ENCODE peak calls at places on chromosomes 11 and 22, in nine cellular contexts. N, F, L, U, S, X, Y, C and W are unnamed samples.

GRCh38 chr22:44752285-44753188 is at the start of gene ARHGAP8:
- DNase-seq in X (peak), N (no peak), F (peak), L (peak), Y (no peak), C (no peak), U (no peak), S (no peak), W (no peak)

GRCh38 chr22:20650294-20651207 is 123.4 kb upstream of the SERPIND1 start:
- DNase-seq in L (no peak), C (no peak), S (no peak), X (no peak), U (no peak), N (no peak), F (no peak), Y (peak), W (no peak)

GRCh38 chr11:109735139-109735538 is 313.1 kb downstream of the C11orf87 start:
- DNase-seq in F (no peak), U (no peak), L (no peak), X (no peak), C (no peak), S (no peak), Y (no peak), N (no peak), W (no peak)

GRCh38 chr11:94767701-94768601 is at the start of gene AMOTL1:
- DNase-seq in S (peak), C (peak), Y (peak), N (no peak), F (peak), U (peak), L (peak), X (peak), W (peak)

GRCh38 chr11:67642490-67643120 is 3.0 kb upstream of the TBX10 start:
- DNase-seq in X (no peak), F (no peak), S (no peak), N (no peak), C (no peak), U (no peak), L (no peak), Y (no peak), W (no peak)

GRCh38 chr11:88414981-88415391 is 77.5 kb upstream of the CTSC start:
- DNase-seq in N (no peak), X (no peak), S (no peak), Y (peak), F (peak), C (no peak), U (peak), L (no peak), W (no peak)

GRCh38 chr22:40721266-40721665 is 42.0 kb downstream of the MCHR1 start:
- DNase-seq in C (no peak), L (no peak), U (no peak), Y (peak), X (no peak), F (peak), N (no peak), S (peak), W (peak)

GRCh38 chr11:112453601-112454577 is 193.2 kb upstream of the PLET1 start:
- DNase-seq in X (peak), F (peak), U (peak), N (no peak), L (peak), C (no peak), S (peak), Y (peak), W (peak)

GRCh38 chr11:93160808-93161207 is 37.0 kb downstream of the SLC36A4 start:
- DNase-seq in S (no peak), N (no peak), U (no peak), X (no peak), L (no peak), C (no peak), F (peak), Y (no peak), W (no peak)

GRCh38 chr11:445765-446588 is 4.1 kb upstream of the PTDSS2 start:
- DNase-seq in L (peak), X (peak), F (no peak), U (no peak), Y (no peak), S (no peak), N (no peak), C (no peak), W (no peak)

GRCh38 chr11:65411681-65412070 is 10.9 kb upstream of the NEAT1 start:
- DNase-seq in N (no peak), C (peak), L (no peak), U (no peak), S (peak), Y (no peak), F (no peak), X (peak), W (no peak)

GRCh38 chr11:125020342-125020741 is 42.8 kb upstream of the SLC37A2 start:
- DNase-seq in F (no peak), C (no peak), X (no peak), L (no peak), U (no peak), S (no peak), Y (peak), N (no peak), W (no peak)

GRCh38 chr11:73182824-73183321 is 35.2 kb upstream of the P2RY2 start:
- DNase-seq in Y (peak), L (peak), U (no peak), S (peak), C (no peak), N (no peak), F (no peak), X (no peak), W (no peak)

GRCh38 chr11:123543796-123544195 is 110.6 kb downstream of the SCN3B start:
- DNase-seq in X (no peak), C (no peak), N (peak), L (no peak), U (peak), Y (peak), F (peak), S (no peak), W (peak)

GRCh38 chr22:36368359-36368983 is 19.3 kb downstream of the MYH9 start:
- DNase-seq in F (peak), S (no peak), L (no peak), U (no peak), C (no peak), Y (peak), X (no peak), N (no peak), W (peak)
- H3K4me3 ChIP-seq in F (no peak), S (peak), L (no peak), U (no peak), C (no peak), Y (peak), X (peak), N (no peak), W (no peak)

GRCh38 chr11:78417888-78418583 is 416 bp upstream of the GAB2 start:
- DNase-seq in Y (peak), N (no peak), S (peak), L (peak), F (peak), X (peak), C (peak), U (peak), W (peak)
- TF ChIP-seq CTCF in Y (no peak), N (no peak), S (peak), L (no peak), F (no peak), X (peak), C (peak), U (no peak), W (no peak)

DNA sequence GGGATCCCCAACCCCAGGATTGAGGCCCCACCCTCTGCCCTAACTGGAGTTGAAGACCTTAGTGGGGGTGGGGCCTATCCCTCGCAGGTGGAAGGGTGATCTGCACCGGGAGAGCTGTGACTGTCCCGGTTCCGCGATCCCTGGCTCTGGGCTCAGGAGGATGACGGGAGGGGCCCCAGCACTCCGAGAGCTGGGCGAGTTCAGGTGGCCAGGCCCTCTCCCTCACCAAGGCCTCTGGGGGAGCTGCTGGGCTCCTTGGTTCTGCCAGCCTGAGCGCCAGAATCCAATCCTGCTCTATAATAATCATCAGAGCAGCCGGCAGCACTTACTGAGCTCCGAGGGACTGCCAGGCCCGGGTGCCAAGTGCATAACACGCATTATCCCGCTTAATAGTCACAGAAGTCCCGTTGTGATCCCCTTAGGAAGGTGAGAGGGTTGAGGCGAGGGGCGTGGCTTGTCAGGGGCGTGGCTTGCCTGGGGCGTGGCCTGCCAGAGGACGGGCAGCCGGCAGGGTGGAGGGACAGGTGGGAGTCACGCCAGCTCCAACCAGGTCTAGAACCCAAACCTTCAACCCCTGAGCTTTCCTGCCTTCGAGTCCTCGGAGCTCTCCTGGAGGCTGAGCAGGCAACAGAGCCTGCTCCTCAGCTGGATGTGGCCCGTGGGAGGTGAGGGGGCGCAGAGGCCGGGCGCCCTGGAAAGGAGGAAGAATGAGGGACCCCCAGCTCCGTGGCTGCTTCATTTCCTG is 7.2 kb upstream of the SYT7 start:
- DNase-seq in S (peak), L (peak), N (no peak), C (no peak), X (peak), Y (no peak), F (peak), U (no peak), W (peak)
- H3K4me3 ChIP-seq in S (peak), L (no peak), N (peak), C (peak), X (peak), Y (peak), F (peak), U (no peak), W (peak)

DNA sequence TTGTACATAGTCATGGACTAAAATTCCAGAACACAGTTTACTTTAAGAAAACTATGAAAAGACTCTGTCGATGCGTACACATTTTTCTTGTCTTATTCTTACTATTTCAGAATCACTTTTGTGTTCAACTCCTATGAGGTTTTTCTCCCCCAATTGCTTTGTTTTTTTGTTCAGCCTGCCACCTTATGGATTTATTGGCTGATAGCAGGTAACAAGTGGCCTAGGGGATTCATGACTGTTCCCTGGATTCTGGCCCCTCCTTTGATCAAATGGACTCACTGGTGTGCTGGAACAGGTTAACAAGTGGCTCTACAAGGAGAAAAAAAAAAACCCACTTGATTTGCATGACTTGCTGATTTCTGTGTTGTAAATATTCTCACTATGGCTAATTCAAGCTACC is 10.6 kb downstream of the MMP20 start:
- DNase-seq in S (no peak), F (no peak), U (no peak), Y (no peak), C (no peak), N (no peak), X (no peak), L (no peak), W (no peak)
- TF ChIP-seq CTCF in S (no peak), F (peak), U (no peak), Y (no peak), C (no peak), N (peak), X (no peak), L (no peak), W (no peak)

DNA sequence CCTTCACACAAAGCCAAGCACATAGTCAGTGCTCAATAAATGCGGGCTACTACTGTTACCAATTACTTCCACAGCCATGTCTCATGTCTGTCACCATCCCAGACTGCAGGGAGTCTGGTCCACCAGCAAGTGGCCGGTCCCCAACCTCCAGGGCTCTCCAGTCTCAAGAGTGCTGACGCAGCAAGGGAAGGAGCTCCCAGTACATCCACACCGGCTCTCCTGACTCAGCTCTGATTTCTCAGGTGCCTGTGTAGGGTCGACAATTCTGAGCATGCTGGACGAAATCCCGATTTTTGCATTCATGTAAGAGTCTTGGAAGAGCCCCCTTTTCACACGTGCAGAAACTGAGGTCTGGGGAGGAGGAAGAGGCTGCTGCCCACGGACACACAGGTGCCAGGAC is 10.3 kb upstream of the NEFH start:
- DNase-seq in C (no peak), L (no peak), S (no peak), F (peak), X (no peak), N (no peak), U (no peak), Y (no peak), W (no peak)
- H3K4me3 ChIP-seq in C (peak), L (no peak), S (no peak), F (peak), X (peak), N (no peak), U (no peak), Y (no peak), W (no peak)